ENCODE peak calls at places on chromosome 4, in four cellular contexts. D is activated CD8-positive, alpha-beta memory T cell treated with anti-CD3 and anti-CD28 coated beads for 48 hours; N is Daoy; R is stimulated activated CD4-positive, alpha-beta T cell treated with anti-CD3 and anti-CD28 coated beads, Interleukin-15, amount 100 ng/mL, for 1 hour. C is an unnamed sample.

GRCh38 chr4:172308078-172308477 is 494.9 kb downstream of the GALNTL6 start:
- DNase-seq in D (no peak), N (no peak), R (no peak), C (no peak)

GRCh38 chr4:87419578-87420249 is 2.7 kb upstream of the NUDT9 start:
- DNase-seq in D (no peak), N (no peak), R (no peak), C (no peak)

GRCh38 chr4:185088899-185089298 is 54.2 kb upstream of the SLC25A4 start:
- DNase-seq in D (no peak), N (no peak), R (no peak), C (no peak)

GRCh38 chr4:116197317-116197809 is 888.0 kb downstream of the TRAM1L1 start:
- DNase-seq in D (no peak), N (no peak), R (no peak), C (no peak)

GRCh38 chr4:22462693-22463092 is 53.2 kb downstream of the ADGRA3 start:
- DNase-seq in D (no peak), N (no peak), R (no peak), C (no peak)

GRCh38 chr4:21947768-21948346 is 715 bp downstream of the KCNIP4 start:
- DNase-seq in D (no peak), N (no peak), R (no peak), C (no peak)

GRCh38 chr4:81722229-81722900 is 250.7 kb upstream of the RASGEF1B start:
- DNase-seq in D (no peak), N (no peak), R (no peak), C (no peak)

GRCh38 chr4:101660607-101661006 is 129.9 kb upstream of the BANK1 start:
- DNase-seq in D (no peak), N (no peak), R (no peak), C (no peak)

GRCh38 chr4:128279624-128280225 is 7.9 kb downstream of the PGRMC2 start:
- DNase-seq in D (no peak), N (no peak), R (no peak), C (no peak)